ENCODE peak calls at places on chromosomes 16 and 17, in five cellular contexts. E, W, M, U and N are unnamed samples.

GRCh38 chr16:49354991-49355390 is 18.6 kb upstream of the C16orf78 start:
- DNase-seq in E (no peak), W (no peak), M (no peak), U (no peak), N (no peak)

GRCh38 chr17:82848022-82848592 is 8.3 kb upstream of the ZNF750 start:
- DNase-seq in E (peak), W (peak), M (no peak), U (peak), N (peak)

GRCh38 chr17:1197781-1198490 is 18.2 kb upstream of the ABR start:
- DNase-seq in E (peak), W (peak), M (no peak), U (peak), N (no peak)

GRCh38 chr17:31696703-31697325 is 162.2 kb downstream of the COPRS start:
- DNase-seq in E (no peak), W (no peak), M (no peak), U (no peak), N (no peak)

GRCh38 chr17:62950067-62950466 is 16.0 kb upstream of the TANC2 start:
- DNase-seq in E (no peak), W (peak), M (no peak), U (peak), N (no peak)

GRCh38 chr16:82773018-82773417 is 146.2 kb downstream of the CDH13 start:
- DNase-seq in E (no peak), W (no peak), M (no peak), U (no peak), N (no peak)

GRCh38 chr17:49443862-49444261 is 29.2 kb upstream of the PHB1 start:
- DNase-seq in E (no peak), W (no peak), M (no peak), U (no peak), N (no peak)

GRCh38 chr17:66966529-66967418 is 2.3 kb downstream of the CACNG4 start:
- DNase-seq in E (no peak), W (no peak), M (no peak), U (no peak), N (no peak)

GRCh38 chr17:48773245-48773644 is 43.8 kb downstream of the TTLL6 start:
- DNase-seq in E (no peak), W (no peak), M (no peak), U (no peak), N (no peak)

GRCh38 chr17:2971851-2972250 is 91.6 kb downstream of the OR1D5 start:
- DNase-seq in E (no peak), W (no peak), M (no peak), U (no peak), N (no peak)

GRCh38 chr16:61263400-61263799 is 772.8 kb downstream of the CDH8 start:
- DNase-seq in E (no peak), W (no peak), M (no peak), U (no peak), N (no peak)

GRCh38 chr16:58024347-58024672 is 1.2 kb upstream of the MMP15 start:
- DNase-seq in E (no peak), W (no peak), M (no peak), U (no peak), N (peak)

GRCh38 chr17:34892864-34893263 is 68.4 kb downstream of the CCT6B start:
- DNase-seq in E (no peak), W (no peak), M (no peak), U (no peak), N (peak)

GRCh38 chr17:56725144-56725543 is 108.6 kb downstream of the C17orf67 start:
- DNase-seq in E (no peak), W (no peak), M (no peak), U (no peak), N (no peak)

GRCh38 chr17:32894245-32894644 is 17.3 kb upstream of the MYO1D start:
- DNase-seq in E (no peak), W (no peak), M (no peak), U (no peak), N (no peak)

GRCh38 chr16:12474794-12475410 is 328.8 kb downstream of the CPPED1 start:
- DNase-seq in E (no peak), W (no peak), M (no peak), U (no peak), N (no peak)

GRCh38 chr17:76265624-76266243 is 586 bp downstream of the UBALD2 start:
- DNase-seq in E (peak), W (peak), M (no peak), U (peak), N (peak)

GRCh38 chr16:83980794-83981193 is 12.8 kb downstream of the NECAB2 start:
- DNase-seq in E (no peak), W (no peak), M (no peak), U (no peak), N (no peak)

GRCh38 chr17:12709063-12709462 is 43.4 kb downstream of the MYOCD start:
- DNase-seq in E (no peak), W (no peak), M (no peak), U (no peak), N (no peak)

GRCh38 chr17:82662711-82663261 is 14.5 kb upstream of the WDR45B start:
- DNase-seq in E (no peak), W (no peak), M (no peak), U (peak), N (no peak)

GRCh38 chr17:78798695-78799559 is 16.9 kb upstream of the CYTH1 start:
- DNase-seq in E (no peak), W (no peak), M (no peak), U (no peak), N (peak)

GRCh38 chr17:47188799-47189731 is at the start of gene CDC27:
- DNase-seq in E (peak), W (peak), M (peak), U (peak), N (peak)

GRCh38 chr17:76151896-76152454 is 10.9 kb upstream of the FOXJ1 start:
- DNase-seq in E (peak), W (no peak), M (no peak), U (no peak), N (no peak)

GRCh38 chr16:1642148-1642547 is 30.0 kb downstream of the CRAMP1 start:
- DNase-seq in E (no peak), W (no peak), M (no peak), U (no peak), N (no peak)

GRCh38 chr16:49483251-49483650 is 109.6 kb downstream of the C16orf78 start:
- DNase-seq in E (no peak), W (no peak), M (no peak), U (no peak), N (no peak)

GRCh38 chr17:30344283-30345088 is 10.6 kb upstream of the TMIGD1 start:
- DNase-seq in E (no peak), W (peak), M (no peak), U (peak), N (peak)

GRCh38 chr16:14545346-14545884 is 84.6 kb downstream of the PARN start:
- DNase-seq in E (no peak), W (no peak), M (no peak), U (no peak), N (no peak)

GRCh38 chr16:53504161-53504663 is 1.2 kb upstream of the AKTIP start:
- DNase-seq in E (peak), W (peak), M (no peak), U (peak), N (peak)

GRCh38 chr17:74618446-74618845 is 5.1 kb downstream of the CD300E start:
- DNase-seq in E (no peak), W (no peak), M (no peak), U (no peak), N (no peak)

GRCh38 chr17:72476575-72476986 is 355.8 kb downstream of the SOX9 start:
- DNase-seq in E (no peak), W (no peak), M (no peak), U (no peak), N (no peak)

GRCh38 chr17:50111687-50112655 is 16.8 kb downstream of the PDK2 start:
- DNase-seq in E (no peak), W (no peak), M (no peak), U (no peak), N (no peak)

GRCh38 chr16:22924492-22924891 is 110.5 kb downstream of the HS3ST2 start:
- DNase-seq in E (no peak), W (no peak), M (no peak), U (no peak), N (no peak)

GRCh38 chr17:56440391-56440790 is 153.1 kb upstream of the NOG start:
- DNase-seq in E (no peak), W (no peak), M (no peak), U (no peak), N (no peak)